ENCODE peak calls at places on chromosome 19, in ten cellular contexts. L is heart right ventricle; T is CD8-positive, alpha-beta T cell; V is CD8-positive, alpha-beta memory T cell; P is transverse colon; U is uterus; W is breast epithelium; A is stomach; I is PC-9; Z is ovary. H is an unnamed sample.

GRCh38 chr19:49425922-49426592 is 869 bp downstream of the GFY start:
- DNase-seq in U (no peak), V (no peak), P (no peak), L (no peak), T (no peak), W (no peak), Z (no peak), I (no peak), A (no peak), H (no peak)

GRCh38 chr19:31378404-31378803 is 29.2 kb upstream of the TSHZ3 start:
- DNase-seq in T (no peak), Z (peak; percentile 69), W (no peak), I (no peak), P (peak; percentile 15), A (no peak), L (peak; percentile 47), U (peak; percentile 56), V (no peak), H (no peak)

GRCh38 chr19:35786299-35787160 is 11.2 kb downstream of the ARHGAP33 start:
- DNase-seq in Z (no peak), I (no peak), A (no peak), T (no peak), V (no peak), W (no peak), L (no peak), U (no peak), P (no peak), H (no peak)

GRCh38 chr19:49954092-49954825 is 6.7 kb downstream of the SIGLEC11 start:
- DNase-seq in U (no peak), V (no peak), L (no peak), I (peak; percentile 81), W (peak; percentile 43), P (no peak), Z (peak; percentile 72), A (no peak), T (no peak), H (no peak)

GRCh38 chr19:2180114-2180513 is 16.4 kb downstream of the DOT1L start:
- DNase-seq in U (no peak), P (no peak), T (no peak), I (no peak), A (no peak), Z (no peak), V (no peak), L (no peak), W (no peak), H (no peak)

GRCh38 chr19:32642771-32643170 is 32.2 kb downstream of the ANKRD27 start:
- DNase-seq in Z (no peak), T (peak; percentile 55), U (no peak), W (no peak), I (no peak), A (no peak), P (peak; percentile 15), V (peak; percentile 79), L (no peak), H (peak; percentile 36)

GRCh38 chr19:14113762-14114414 is 3.7 kb downstream of the PRKACA start:
- DNase-seq in T (no peak), W (no peak), V (peak; percentile 62), Z (peak; percentile 65), A (no peak), L (no peak), P (peak; percentile 61), I (peak; percentile 32), U (no peak), H (peak; percentile 32)

GRCh38 chr19:48965806-48966540 is 864 bp downstream of the FTL start:
- DNase-seq in T (peak; percentile 82), I (peak; percentile 83), P (peak; percentile 90), L (peak; percentile 90), U (peak; percentile 91), V (peak; percentile 92), Z (peak; percentile 91), A (peak; percentile 87), W (peak; percentile 83), H (peak; percentile 74)

GRCh38 chr19:3346677-3347353 is 19.6 kb upstream of the NFIC start:
- DNase-seq in L (peak; percentile 69), V (no peak), Z (peak; percentile 89), I (no peak), P (peak; percentile 69), U (peak; percentile 81), W (peak; percentile 87), T (no peak), A (peak; percentile 83), H (no peak)

GRCh38 chr19:3348042-3348441 is 18.3 kb upstream of the NFIC start:
- DNase-seq in I (no peak), P (no peak), L (no peak), W (no peak), T (no peak), U (no peak), Z (no peak), A (no peak), V (no peak), H (no peak)

GRCh38 chr19:3344608-3345598 is 21.5 kb upstream of the NFIC start:
- DNase-seq in Z (no peak), P (no peak), I (no peak), T (no peak), U (peak; percentile 25), L (no peak), V (no peak), W (no peak), A (no peak), H (no peak)

GRCh38 chr19:3343619-3344502 is 22.5 kb upstream of the NFIC start:
- DNase-seq in I (peak; percentile 72), W (peak; percentile 95), Z (peak; percentile 91), T (no peak), L (peak; percentile 77), P (peak; percentile 74), A (peak; percentile 78), U (peak; percentile 88), V (peak; percentile 69), H (no peak)

DNA sequence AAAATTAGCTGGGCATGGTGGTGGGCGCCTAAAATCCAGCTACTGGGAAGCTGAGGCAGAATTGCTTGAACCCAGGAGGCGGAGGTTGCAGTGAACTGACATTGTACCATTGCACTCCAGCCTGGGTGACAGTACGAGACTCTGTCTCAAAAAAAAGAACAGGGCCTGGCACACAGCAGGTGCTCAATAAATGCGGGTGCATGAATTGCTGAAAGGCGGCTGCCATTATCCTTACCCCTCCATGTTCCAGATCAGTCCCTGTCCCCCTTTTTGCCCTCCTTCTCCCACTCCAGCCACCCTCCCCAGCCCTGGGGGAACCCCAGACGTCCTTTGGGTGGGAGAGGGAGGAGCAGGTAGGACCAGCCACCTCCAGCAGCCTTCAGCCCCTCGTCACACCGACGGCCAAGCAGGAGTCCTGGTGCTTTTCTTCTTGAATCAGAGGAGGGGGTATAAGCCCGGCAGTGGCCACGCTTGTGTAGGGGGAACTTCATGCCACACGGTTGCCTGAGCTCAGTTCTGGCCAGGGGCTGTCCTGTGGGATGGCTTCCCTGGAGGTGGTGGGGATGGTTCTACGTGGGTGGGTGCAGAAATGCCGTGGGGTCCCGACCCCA is 20.4 kb upstream of the NFIC start:
- DNase-seq in T (no peak), P (no peak), U (no peak), Z (no peak), A (no peak), W (no peak), L (no peak), V (no peak), I (no peak), H (no peak)
- H3K27ac ChIP-seq in T (no peak overlapping the region), P (peak overlapping the region; percentile 82), U (peak overlapping the region; percentile 94), Z (peak overlapping the region; percentile 88), A (peak overlapping the region; percentile 85), W (peak overlapping the region; percentile 96), L (peak overlapping the region; percentile 85), V (no peak overlapping the region), I (no peak overlapping the region), H (no peak overlapping the region)

GRCh38 chr19:11096210-11096841 is 7.1 kb downstream of the LDLR start:
- DNase-seq in Z (peak; percentile 62), W (no peak), A (no peak), I (peak; percentile 58), U (peak; percentile 73), L (peak; percentile 57), T (no peak), P (peak; percentile 33), V (no peak), H (no peak)

GRCh38 chr19:11092181-11092538 is 2.9 kb downstream of the LDLR start:
- DNase-seq in A (no peak), I (peak; percentile 91), L (no peak), T (no peak), P (no peak), W (no peak), Z (no peak), V (peak; percentile 71), U (no peak), H (peak; percentile 56)

GRCh38 chr19:11091343-11092153 is 2.3 kb downstream of the LDLR start:
- DNase-seq in L (peak; percentile 66), A (peak; percentile 67), I (peak; percentile 99), P (peak; percentile 79), Z (peak; percentile 60), W (peak; percentile 77), U (peak; percentile 90), V (peak; percentile 83), T (peak; percentile 34), H (peak; percentile 74)

GRCh38 chr19:11098327-11098726 is 9.1 kb downstream of the LDLR start:
- DNase-seq in A (no peak), U (no peak), P (no peak), L (no peak), Z (no peak), T (no peak), V (no peak), W (no peak), I (no peak), H (no peak)

GRCh38 chr19:11094520-11094894 is 5.2 kb downstream of the LDLR start:
- DNase-seq in A (no peak), L (no peak), V (no peak), Z (no peak), W (no peak), I (no peak), T (no peak), U (no peak), P (no peak), H (no peak)
- H3K4me1 ChIP-seq in A (peaks cover 75% of the 10 kb centered on the region), L (peaks cover 11% of the 10 kb centered on the region), V (peaks cover 56% of the 10 kb centered on the region), Z (peaks cover 16% of the 10 kb centered on the region), W (no peaks in the 10 kb centered on the region), I (peaks cover 59% of the 10 kb centered on the region), T (peaks cover 49% of the 10 kb centered on the region), U (peaks cover 7% of the 10 kb centered on the region), P (peaks cover 50% of the 10 kb centered on the region), H (peaks cover 56% of the 10 kb centered on the region)

GRCh38 chr19:55248166-55248675 is 10.6 kb downstream of the PPP6R1 start:
- DNase-seq in V (no peak), U (no peak), W (no peak), L (no peak), A (no peak), P (no peak), T (no peak), Z (no peak), I (no peak), H (no peak)

GRCh38 chr19:55247621-55248099 is 11.2 kb downstream of the PPP6R1 start:
- DNase-seq in Z (no peak), V (no peak), I (peak; percentile 93), T (no peak), P (peak; percentile 58), W (peak; percentile 82), U (no peak), L (peak; percentile 60), A (no peak), H (no peak)

GRCh38 chr19:55248704-55249103 is 10.1 kb downstream of the PPP6R1 start:
- DNase-seq in P (no peak), I (no peak), L (no peak), A (no peak), T (no peak), Z (no peak), W (no peak), V (no peak), U (no peak), H (no peak)

GRCh38 chr19:55245236-55245904 is 13.4 kb downstream of the PPP6R1 start:
- DNase-seq in W (no peak), L (no peak), T (no peak), I (no peak), U (no peak), A (no peak), Z (no peak), V (no peak), P (no peak), H (no peak)

GRCh38 chr19:55246462-55247451 is 12.1 kb downstream of the PPP6R1 start:
- DNase-seq in P (no peak), Z (no peak), I (no peak), U (no peak), A (no peak), V (no peak), T (no peak), W (no peak), L (no peak), H (no peak)
- H3K27me3 ChIP-seq in P (no peaks in the 10 kb centered on the region), Z (no peaks in the 10 kb centered on the region), I (no peaks in the 10 kb centered on the region), U (no peaks in the 10 kb centered on the region), A (no peaks in the 10 kb centered on the region), V (no peaks in the 10 kb centered on the region), T (no peaks in the 10 kb centered on the region), W (no peaks in the 10 kb centered on the region), L (no peaks in the 10 kb centered on the region), H (no peaks in the 10 kb centered on the region)

DNA sequence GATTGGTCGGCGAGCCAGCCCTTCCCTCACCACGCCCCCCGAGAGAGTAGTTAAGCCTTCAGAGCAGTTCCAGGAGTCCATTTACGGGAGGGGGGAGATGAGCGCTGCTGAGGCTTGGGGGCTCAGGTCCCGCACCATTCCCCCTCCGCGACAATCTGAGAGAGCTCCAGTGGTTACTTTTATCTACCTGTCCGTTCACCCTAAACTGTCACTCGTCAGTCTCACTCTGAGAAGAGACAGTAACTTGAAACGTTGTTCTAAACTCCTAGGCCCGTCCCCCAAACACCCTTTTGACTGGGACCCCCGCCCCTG is 2.0 kb downstream of the FOSB start:
- DNase-seq in I (peak; percentile 78), W (no peak), A (peak; percentile 91), U (no peak), P (peak; percentile 93), Z (no peak), L (no peak), T (no peak), V (no peak), H (no peak)
- H3K27ac ChIP-seq in I (peak overlapping the region; percentile 72), W (peak overlapping the region; percentile 100), A (peak overlapping the region; percentile 93), U (peak overlapping the region; percentile 91), P (peak overlapping the region; percentile 96), Z (peak overlapping the region; percentile 90), L (peak overlapping the region; percentile 96), T (peak overlapping the region; percentile 100), V (peak overlapping the region; percentile 100), H (peak overlapping the region; percentile 99)